ENCODE peak calls at places on chromosomes 3 and 15, in eight cellular contexts. V is stimulated activated CD8-positive, alpha-beta memory T cell treated with anti-CD3 and anti-CD28 coated beads, Interleukin-15, amount 100 ng/mL, for 4 hours; K is activated naive CD8-positive, alpha-beta T cell treated with anti-CD3 and anti-CD28 coated beads for 36 hours; T is H4; W is amniotic stem cell; R is Right ventricle myocardium superior; I is NCI-H187; G is mesothelial cell of epicardium. X is an unnamed sample.

GRCh38 chr3:26712211-26713026 is 89.8 kb downstream of the LRRC3B start:
- DNase-seq in V (no peak), K (no peak), T (peak), G (no peak), W (no peak), R (no peak), I (no peak), X (no peak)

GRCh38 chr3:13452490-13453335 is 27.4 kb upstream of the HDAC11 start:
- DNase-seq in W (peak), R (no peak), I (no peak), V (no peak), T (peak), G (no peak), K (peak), X (no peak)

GRCh38 chr15:85421116-85421925 is 40.9 kb downstream of the AKAP13 start:
- DNase-seq in R (no peak), W (no peak), T (no peak), G (no peak), I (no peak), V (no peak), K (no peak), X (no peak)

GRCh38 chr15:101000271-101000681 is 81.1 kb downstream of the LRRK1 start:
- DNase-seq in R (no peak), T (no peak), I (no peak), G (no peak), V (no peak), W (no peak), K (no peak), X (no peak)

GRCh38 chr3:130963878-130964277 is 62.7 kb downstream of the ASTE1 start:
- DNase-seq in G (no peak), I (no peak), R (no peak), K (no peak), V (no peak), W (peak), T (peak), X (no peak)

GRCh38 chr3:62065985-62066693 is 307.2 kb downstream of the FEZF2 start:
- DNase-seq in T (no peak), G (no peak), K (no peak), R (no peak), W (no peak), I (no peak), V (no peak), X (no peak)

GRCh38 chr15:64525828-64526530 is 65.6 kb downstream of the ZNF609 start:
- DNase-seq in I (no peak), G (no peak), V (no peak), R (no peak), K (no peak), W (no peak), T (no peak), X (no peak)

GRCh38 chr3:88596451-88596850 is 446.7 kb downstream of the C3orf38 start:
- DNase-seq in R (no peak), G (no peak), W (no peak), I (no peak), V (no peak), K (no peak), T (no peak), X (no peak)

GRCh38 chr3:9704343-9705322 is 1.0 kb downstream of the CPNE9 start:
- DNase-seq in W (no peak), I (no peak), G (peak), T (no peak), K (peak), R (peak), V (no peak), X (no peak)

GRCh38 chr15:78675206-78675605 is 34.2 kb upstream of the CHRNB4 start:
- DNase-seq in V (no peak), G (no peak), K (no peak), R (no peak), I (no peak), T (no peak), W (no peak), X (no peak)

GRCh38 chr3:63967675-63968611 is 55.4 kb downstream of the PSMD6 start:
- DNase-seq in G (no peak), I (no peak), T (peak), R (peak), V (peak), K (no peak), W (no peak), X (peak)

GRCh38 chr3:166433060-166433459 is 595.8 kb upstream of the BCHE start:
- DNase-seq in G (no peak), W (no peak), T (no peak), V (no peak), I (no peak), R (no peak), K (no peak), X (no peak)

GRCh38 chr3:108146139-108146538 is 55.3 kb upstream of the CD47 start:
- DNase-seq in K (no peak), W (no peak), T (no peak), R (no peak), G (no peak), V (no peak), I (no peak), X (no peak)

GRCh38 chr3:126483321-126483761 is 7.7 kb upstream of the ZXDC start:
- DNase-seq in I (no peak), T (no peak), R (peak), K (no peak), G (no peak), V (no peak), W (no peak), X (no peak)

GRCh38 chr15:49832421-49832980 is 211.7 kb downstream of the DTWD1 start:
- DNase-seq in G (no peak), T (peak), K (no peak), W (no peak), V (no peak), R (no peak), I (no peak), X (no peak)

GRCh38 chr3:194133661-194134230 is 2.2 kb upstream of the HES1 start:
- DNase-seq in W (no peak), I (no peak), T (peak), V (no peak), K (peak), G (peak), R (no peak), X (no peak)

GRCh38 chr3:58529516-58530353 is 7.3 kb downstream of the ACOX2 start:
- DNase-seq in T (no peak), W (no peak), G (no peak), V (no peak), I (no peak), K (no peak), R (no peak), X (no peak)

GRCh38 chr15:59687831-59688230 is 1.3 kb downstream of the BNIP2 start:
- DNase-seq in W (no peak), T (no peak), G (no peak), K (peak), R (no peak), V (no peak), I (no peak), X (no peak)

GRCh38 chr3:108494862-108495531 is 15.4 kb downstream of the MYH15 start:
- DNase-seq in W (no peak), K (no peak), G (no peak), R (no peak), I (no peak), T (no peak), V (no peak), X (no peak)

GRCh38 chr3:44983413-44984040 is 7.5 kb downstream of the EXOSC7 start:
- DNase-seq in V (no peak), G (no peak), I (no peak), R (no peak), K (no peak), T (no peak), W (no peak), X (no peak)

GRCh38 chr3:102225407-102226132 is 209.2 kb upstream of the ZPLD1 start:
- DNase-seq in W (peak), G (no peak), I (no peak), R (no peak), K (no peak), T (peak), V (no peak), X (no peak)

GRCh38 chr15:66573719-66574641 is 8.2 kb upstream of the LCTL start:
- DNase-seq in R (no peak), V (no peak), T (no peak), G (no peak), K (no peak), W (no peak), I (no peak), X (no peak)